ENCODE peak calls at places on chromosomes 12 and 14, in four cellular contexts. I is T-helper 1 cell, V is ELF-1, G is H54. H is an unnamed sample.

GRCh38 chr14:33332497-33332896 is 393.8 kb downstream of the NPAS3 start:
- DNase-seq in I (no peak), V (no peak), G (no peak), H (peak)

GRCh38 chr14:94697773-94698556 is 71.9 kb downstream of the GSC start:
- DNase-seq in I (no peak), V (no peak), G (no peak), H (no peak)

GRCh38 chr12:68636268-68636667 is 25.6 kb downstream of the RAP1B start:
- DNase-seq in I (no peak), V (no peak), G (no peak), H (no peak)

GRCh38 chr14:98136019-98136418 is 1136.0 kb downstream of the BCL11B start:
- DNase-seq in I (no peak), V (no peak), G (no peak), H (no peak)

GRCh38 chr12:90253674-90254181 is 545.1 kb upstream of the ATP2B1 start:
- DNase-seq in I (peak), V (peak), G (peak), H (peak)

GRCh38 chr12:6765048-6765633 is 1.0 kb upstream of the PTMS start:
- DNase-seq in I (no peak), V (peak), G (no peak), H (no peak)

GRCh38 chr12:57196439-57196838 is 20.2 kb upstream of the NXPH4 start:
- DNase-seq in I (no peak), V (no peak), G (no peak), H (no peak)

GRCh38 chr14:104979758-104980591 is 1.8 kb upstream of the AHNAK2 start:
- DNase-seq in I (no peak), V (no peak), G (peak), H (no peak)

GRCh38 chr12:11834104-11834812 is 184.8 kb downstream of the ETV6 start:
- DNase-seq in I (no peak), V (no peak), G (no peak), H (no peak)

GRCh38 chr14:90962505-90962904 is 97.9 kb downstream of the RPS6KA5 start:
- DNase-seq in I (no peak), V (no peak), G (no peak), H (no peak)

GRCh38 chr14:88310021-88310420 is 13.0 kb downstream of the KCNK10 start:
- DNase-seq in I (no peak), V (no peak), G (no peak), H (no peak)

GRCh38 chr12:47652491-47653234 is 53.2 kb downstream of the RPAP3 start:
- DNase-seq in I (no peak), V (no peak), G (no peak), H (no peak)

GRCh38 chr14:89137514-89138163 is 279.4 kb downstream of the FOXN3 start:
- DNase-seq in I (no peak), V (no peak), G (peak), H (no peak)

GRCh38 chr12:124399622-124400021 is 104.7 kb downstream of the RFLNA start:
- DNase-seq in I (no peak), V (peak), G (no peak), H (no peak)

GRCh38 chr12:19125325-19125724 is 4.2 kb upstream of the PLEKHA5 start:
- DNase-seq in I (no peak), V (no peak), G (peak), H (no peak)

GRCh38 chr14:79074501-79074900 is 904.3 kb downstream of the NRXN3 start:
- DNase-seq in I (no peak), V (peak), G (no peak), H (no peak)